ENCODE peak calls at places on chromosomes 13 and 19, in five cellular contexts. One of them, this sample, is unnamed.

GRCh38 chr19:18063463-18063862 is 23.3 kb downstream of the IL12RB1 start:
- DNase-seq in activated T-cell treated with anti-CD3 and anti-CD28 coated beads for 1 hour: peak
- DNase-seq in A549: no peak
- DNase-seq in stimulated activated CD4-positive, alpha-beta T cell treated with anti-CD3 and anti-CD28 coated beads, Interleukin-12 subunit alpha, Interleukin-12 subunit beta, amount 100 ng/mL, for 48 hours: no peak
- DNase-seq in mucosa of gallbladder: no peak
- DNase-seq in this sample: no peak

GRCh38 chr13:37995052-37995451 is 125.5 kb upstream of the TRPC4 start:
- DNase-seq in activated T-cell treated with anti-CD3 and anti-CD28 coated beads for 1 hour: no peak
- DNase-seq in A549: no peak
- DNase-seq in stimulated activated CD4-positive, alpha-beta T cell treated with anti-CD3 and anti-CD28 coated beads, Interleukin-12 subunit alpha, Interleukin-12 subunit beta, amount 100 ng/mL, for 48 hours: no peak
- DNase-seq in mucosa of gallbladder: no peak
- DNase-seq in this sample: no peak

GRCh38 chr13:94660695-94661324 is 51.5 kb downstream of the SOX21 start:
- DNase-seq in activated T-cell treated with anti-CD3 and anti-CD28 coated beads for 1 hour: no peak
- DNase-seq in A549: peak
- DNase-seq in stimulated activated CD4-positive, alpha-beta T cell treated with anti-CD3 and anti-CD28 coated beads, Interleukin-12 subunit alpha, Interleukin-12 subunit beta, amount 100 ng/mL, for 48 hours: no peak
- DNase-seq in mucosa of gallbladder: no peak
- DNase-seq in this sample: no peak

GRCh38 chr19:34556500-34556899 is 74.9 kb downstream of the WTIP start:
- DNase-seq in activated T-cell treated with anti-CD3 and anti-CD28 coated beads for 1 hour: no peak
- DNase-seq in A549: no peak
- DNase-seq in stimulated activated CD4-positive, alpha-beta T cell treated with anti-CD3 and anti-CD28 coated beads, Interleukin-12 subunit alpha, Interleukin-12 subunit beta, amount 100 ng/mL, for 48 hours: peak
- DNase-seq in mucosa of gallbladder: no peak
- DNase-seq in this sample: peak

GRCh38 chr19:35665604-35666003 is 713 bp upstream of the UPK1A start:
- DNase-seq in activated T-cell treated with anti-CD3 and anti-CD28 coated beads for 1 hour: no peak
- DNase-seq in A549: no peak
- DNase-seq in stimulated activated CD4-positive, alpha-beta T cell treated with anti-CD3 and anti-CD28 coated beads, Interleukin-12 subunit alpha, Interleukin-12 subunit beta, amount 100 ng/mL, for 48 hours: no peak
- DNase-seq in mucosa of gallbladder: no peak
- DNase-seq in this sample: no peak

GRCh38 chr19:3821156-3821555 is 35.0 kb upstream of the MATK start:
- DNase-seq in activated T-cell treated with anti-CD3 and anti-CD28 coated beads for 1 hour: no peak
- DNase-seq in A549: peak
- DNase-seq in stimulated activated CD4-positive, alpha-beta T cell treated with anti-CD3 and anti-CD28 coated beads, Interleukin-12 subunit alpha, Interleukin-12 subunit beta, amount 100 ng/mL, for 48 hours: no peak
- DNase-seq in mucosa of gallbladder: no peak
- DNase-seq in this sample: no peak

GRCh38 chr13:100361504-100361903 is 227.1 kb downstream of the GGACT start:
- DNase-seq in activated T-cell treated with anti-CD3 and anti-CD28 coated beads for 1 hour: no peak
- DNase-seq in A549: no peak
- DNase-seq in stimulated activated CD4-positive, alpha-beta T cell treated with anti-CD3 and anti-CD28 coated beads, Interleukin-12 subunit alpha, Interleukin-12 subunit beta, amount 100 ng/mL, for 48 hours: no peak
- DNase-seq in mucosa of gallbladder: no peak
- DNase-seq in this sample: no peak

GRCh38 chr19:47232422-47233211 is 1.6 kb upstream of the BBC3 start:
- DNase-seq in activated T-cell treated with anti-CD3 and anti-CD28 coated beads for 1 hour: no peak
- DNase-seq in A549: no peak
- DNase-seq in stimulated activated CD4-positive, alpha-beta T cell treated with anti-CD3 and anti-CD28 coated beads, Interleukin-12 subunit alpha, Interleukin-12 subunit beta, amount 100 ng/mL, for 48 hours: no peak
- DNase-seq in mucosa of gallbladder: no peak
- DNase-seq in this sample: peak

GRCh38 chr13:90696254-90696653 is 651.2 kb upstream of the MIR17HG start:
- DNase-seq in activated T-cell treated with anti-CD3 and anti-CD28 coated beads for 1 hour: no peak
- DNase-seq in A549: no peak
- DNase-seq in stimulated activated CD4-positive, alpha-beta T cell treated with anti-CD3 and anti-CD28 coated beads, Interleukin-12 subunit alpha, Interleukin-12 subunit beta, amount 100 ng/mL, for 48 hours: no peak
- DNase-seq in mucosa of gallbladder: no peak
- DNase-seq in this sample: no peak

This sample was measured in Calu3.